ENCODE peak calls at places on chromosomes 13 and 19, in seven cellular contexts. One of them, this sample, is unnamed.

GRCh38 chr13:74080762-74081161 is 53.4 kb downstream of the KLF12 start:
- DNase-seq in prostate gland: no peak
- DNase-seq in ascending aorta: no peak
- DNase-seq in tibial artery: no peak
- DNase-seq in uterus: no peak
- DNase-seq in heart right ventricle: no peak
- DNase-seq in CD8-positive, alpha-beta memory T cell: no peak
- DNase-seq in this sample: no peak

GRCh38 chr19:582497-583197 is 7.0 kb upstream of the HCN2 start:
- DNase-seq in prostate gland: no peak
- DNase-seq in ascending aorta: no peak
- DNase-seq in tibial artery: no peak
- DNase-seq in uterus: no peak
- DNase-seq in heart right ventricle: no peak
- DNase-seq in CD8-positive, alpha-beta memory T cell: no peak
- DNase-seq in this sample: no peak

GRCh38 chr13:78603240-78603947 is at the start of gene POU4F1:
- DNase-seq in prostate gland: no peak
- DNase-seq in ascending aorta: no peak
- DNase-seq in tibial artery: no peak
- DNase-seq in uterus: no peak
- DNase-seq in heart right ventricle: no peak
- DNase-seq in CD8-positive, alpha-beta memory T cell: peak
- DNase-seq in this sample: no peak

GRCh38 chr19:46515879-46516350 is 20.2 kb upstream of the PNMA8B start:
- DNase-seq in prostate gland: no peak
- DNase-seq in ascending aorta: no peak
- DNase-seq in tibial artery: no peak
- DNase-seq in uterus: no peak
- DNase-seq in heart right ventricle: no peak
- DNase-seq in CD8-positive, alpha-beta memory T cell: no peak
- DNase-seq in this sample: no peak

GRCh38 chr13:72638059-72638815 is 89.2 kb downstream of the MZT1 start:
- DNase-seq in prostate gland: no peak
- DNase-seq in ascending aorta: no peak
- DNase-seq in tibial artery: no peak
- DNase-seq in uterus: no peak
- DNase-seq in heart right ventricle: no peak
- DNase-seq in CD8-positive, alpha-beta memory T cell: no peak
- DNase-seq in this sample: no peak

GRCh38 chr19:7170983-7171382 is 101.5 kb downstream of the ZNF557 start:
- DNase-seq in prostate gland: no peak
- DNase-seq in ascending aorta: no peak
- DNase-seq in tibial artery: no peak
- DNase-seq in uterus: no peak
- DNase-seq in heart right ventricle: no peak
- DNase-seq in CD8-positive, alpha-beta memory T cell: no peak
- DNase-seq in this sample: no peak

GRCh38 chr13:107367258-107367657 is 799.3 kb upstream of the ARGLU1 start:
- DNase-seq in prostate gland: no peak
- DNase-seq in ascending aorta: no peak
- DNase-seq in tibial artery: no peak
- DNase-seq in uterus: no peak
- DNase-seq in heart right ventricle: no peak
- DNase-seq in CD8-positive, alpha-beta memory T cell: no peak
- DNase-seq in this sample: no peak

GRCh38 chr13:101941095-101941777 is 460.6 kb downstream of the FGF14 start:
- DNase-seq in prostate gland: no peak
- DNase-seq in ascending aorta: no peak
- DNase-seq in tibial artery: no peak
- DNase-seq in uterus: no peak
- DNase-seq in heart right ventricle: no peak
- DNase-seq in CD8-positive, alpha-beta memory T cell: no peak
- DNase-seq in this sample: no peak

GRCh38 chr13:109383683-109384082 is 402.7 kb downstream of the IRS2 start:
- DNase-seq in prostate gland: no peak
- DNase-seq in ascending aorta: no peak
- DNase-seq in tibial artery: no peak
- DNase-seq in uterus: no peak
- DNase-seq in heart right ventricle: no peak
- DNase-seq in CD8-positive, alpha-beta memory T cell: no peak
- DNase-seq in this sample: no peak

GRCh38 chr19:7979011-7979410 is 26.4 kb downstream of the ELAVL1 start:
- DNase-seq in prostate gland: no peak
- DNase-seq in ascending aorta: no peak
- DNase-seq in tibial artery: no peak
- DNase-seq in uterus: no peak
- DNase-seq in heart right ventricle: no peak
- DNase-seq in CD8-positive, alpha-beta memory T cell: no peak
- DNase-seq in this sample: no peak

GRCh38 chr13:101429733-101430132 is 13.4 kb upstream of the NALCN start:
- DNase-seq in prostate gland: no peak
- DNase-seq in ascending aorta: no peak
- DNase-seq in tibial artery: no peak
- DNase-seq in uterus: no peak
- DNase-seq in heart right ventricle: no peak
- DNase-seq in CD8-positive, alpha-beta memory T cell: no peak
- DNase-seq in this sample: no peak

GRCh38 chr13:114122591-114123211 is 9.7 kb downstream of the RASA3 start:
- DNase-seq in prostate gland: no peak
- DNase-seq in ascending aorta: no peak
- DNase-seq in tibial artery: no peak
- DNase-seq in uterus: no peak
- DNase-seq in heart right ventricle: no peak
- DNase-seq in CD8-positive, alpha-beta memory T cell: no peak
- DNase-seq in this sample: no peak

GRCh38 chr13:93226065-93226622 is 463 bp upstream of the GPC6 start:
- DNase-seq in prostate gland: no peak
- DNase-seq in ascending aorta: no peak
- DNase-seq in tibial artery: no peak
- DNase-seq in uterus: no peak
- DNase-seq in heart right ventricle: no peak
- DNase-seq in CD8-positive, alpha-beta memory T cell: no peak
- DNase-seq in this sample: no peak

GRCh38 chr19:16951529-16951928 is 62.7 kb downstream of the F2RL3 start:
- DNase-seq in prostate gland: peak
- DNase-seq in ascending aorta: no peak
- DNase-seq in tibial artery: no peak
- DNase-seq in uterus: no peak
- DNase-seq in heart right ventricle: no peak
- DNase-seq in CD8-positive, alpha-beta memory T cell: no peak
- DNase-seq in this sample: peak

GRCh38 chr13:42777476-42777875 is 3.9 kb upstream of the FAM216B start:
- DNase-seq in prostate gland: no peak
- DNase-seq in ascending aorta: no peak
- DNase-seq in tibial artery: no peak
- DNase-seq in uterus: no peak
- DNase-seq in heart right ventricle: no peak
- DNase-seq in CD8-positive, alpha-beta memory T cell: no peak
- DNase-seq in this sample: no peak

GRCh38 chr19:47404334-47405196 is 14.8 kb downstream of the MEIS3 start:
- DNase-seq in prostate gland: no peak
- DNase-seq in ascending aorta: no peak
- DNase-seq in tibial artery: no peak
- DNase-seq in uterus: no peak
- DNase-seq in heart right ventricle: no peak
- DNase-seq in CD8-positive, alpha-beta memory T cell: no peak
- DNase-seq in this sample: no peak

GRCh38 chr13:91863699-91864098 is 465.3 kb downstream of the GPC5 start:
- DNase-seq in prostate gland: no peak
- DNase-seq in ascending aorta: no peak
- DNase-seq in tibial artery: no peak
- DNase-seq in uterus: no peak
- DNase-seq in heart right ventricle: no peak
- DNase-seq in CD8-positive, alpha-beta memory T cell: no peak
- DNase-seq in this sample: no peak

GRCh38 chr13:72290962-72291681 is 424.1 kb upstream of the DACH1 start:
- DNase-seq in prostate gland: no peak
- DNase-seq in ascending aorta: no peak
- DNase-seq in tibial artery: no peak
- DNase-seq in uterus: no peak
- DNase-seq in heart right ventricle: no peak
- DNase-seq in CD8-positive, alpha-beta memory T cell: no peak
- DNase-seq in this sample: no peak

GRCh38 chr19:48553676-48554384 is 1.9 kb downstream of the SULT2B1 start:
- DNase-seq in prostate gland: peak
- DNase-seq in ascending aorta: no peak
- DNase-seq in tibial artery: no peak
- DNase-seq in uterus: peak
- DNase-seq in heart right ventricle: no peak
- DNase-seq in CD8-positive, alpha-beta memory T cell: no peak
- DNase-seq in this sample: no peak

GRCh38 chr13:110275931-110276552 is 30.9 kb downstream of the COL4A1 start:
- DNase-seq in prostate gland: no peak
- DNase-seq in ascending aorta: no peak
- DNase-seq in tibial artery: no peak
- DNase-seq in uterus: peak
- DNase-seq in heart right ventricle: no peak
- DNase-seq in CD8-positive, alpha-beta memory T cell: no peak
- DNase-seq in this sample: no peak

GRCh38 chr13:45737571-45738002 is 35.5 kb downstream of the CBY2 start:
- DNase-seq in prostate gland: no peak
- DNase-seq in ascending aorta: no peak
- DNase-seq in tibial artery: no peak
- DNase-seq in uterus: no peak
- DNase-seq in heart right ventricle: no peak
- DNase-seq in CD8-positive, alpha-beta memory T cell: no peak
- DNase-seq in this sample: no peak

GRCh38 chr13:83716121-83716520 is 166.2 kb downstream of the SLITRK1 start:
- DNase-seq in prostate gland: no peak
- DNase-seq in ascending aorta: no peak
- DNase-seq in tibial artery: no peak
- DNase-seq in uterus: no peak
- DNase-seq in heart right ventricle: no peak
- DNase-seq in CD8-positive, alpha-beta memory T cell: no peak
- DNase-seq in this sample: no peak

GRCh38 chr19:32498641-32499200 is 82.3 kb upstream of the PDCD5 start:
- DNase-seq in prostate gland: no peak
- DNase-seq in ascending aorta: no peak
- DNase-seq in tibial artery: no peak
- DNase-seq in uterus: no peak
- DNase-seq in heart right ventricle: no peak
- DNase-seq in CD8-positive, alpha-beta memory T cell: peak
- DNase-seq in this sample: no peak

GRCh38 chr19:2575734-2576481 is 100.0 kb downstream of the GADD45B start:
- DNase-seq in prostate gland: no peak
- DNase-seq in ascending aorta: peak
- DNase-seq in tibial artery: peak
- DNase-seq in uterus: peak
- DNase-seq in heart right ventricle: peak
- DNase-seq in CD8-positive, alpha-beta memory T cell: no peak
- DNase-seq in this sample: no peak
- H3K27ac ChIP-seq in prostate gland: peak
- H3K27ac ChIP-seq in ascending aorta: peak
- H3K27ac ChIP-seq in tibial artery: peak
- H3K27ac ChIP-seq in uterus: peak
- H3K27ac ChIP-seq in heart right ventricle: no peak
- H3K27ac ChIP-seq in CD8-positive, alpha-beta memory T cell: no peak
- H3K27ac ChIP-seq in this sample: no peak

GRCh38 chr13:48397744-48398143 is 15.2 kb downstream of the LPAR6 start:
- DNase-seq in prostate gland: no peak
- DNase-seq in ascending aorta: no peak
- DNase-seq in tibial artery: no peak
- DNase-seq in uterus: no peak
- DNase-seq in heart right ventricle: no peak
- DNase-seq in CD8-positive, alpha-beta memory T cell: no peak
- DNase-seq in this sample: no peak
- H3K27ac ChIP-seq in prostate gland: no peak
- H3K27ac ChIP-seq in ascending aorta: peak
- H3K27ac ChIP-seq in tibial artery: peak
- H3K27ac ChIP-seq in uterus: peak
- H3K27ac ChIP-seq in heart right ventricle: peak
- H3K27ac ChIP-seq in CD8-positive, alpha-beta memory T cell: no peak
- H3K27ac ChIP-seq in this sample: no peak

DNA sequence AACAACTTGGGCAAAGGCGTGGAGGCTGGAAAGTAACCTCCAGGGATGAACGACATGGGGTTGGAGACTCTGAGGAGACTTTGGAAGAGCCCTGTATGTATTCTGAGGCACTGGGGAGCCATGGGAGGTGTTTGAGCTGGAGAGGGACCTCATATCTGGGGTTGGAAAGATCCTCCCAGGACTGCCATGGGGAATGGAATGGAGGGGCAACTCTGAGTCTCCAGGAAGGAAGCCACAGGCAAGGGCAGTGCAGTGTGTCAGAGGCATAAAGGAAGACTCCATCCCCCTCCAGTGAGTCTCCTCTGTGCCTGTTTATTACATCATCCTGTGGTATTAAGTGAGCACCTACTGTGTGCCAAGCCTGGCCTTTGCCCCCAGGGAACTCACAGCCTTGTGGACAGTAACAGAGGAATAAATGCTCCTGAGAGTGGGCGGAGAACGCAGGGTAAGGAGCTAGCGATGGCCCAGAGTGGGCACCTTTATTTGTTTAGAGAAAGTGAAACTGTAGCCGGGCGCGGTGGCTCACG is 7.7 kb downstream of the PEAK3 start:
- DNase-seq in prostate gland: no peak
- DNase-seq in ascending aorta: no peak
- DNase-seq in tibial artery: no peak
- DNase-seq in uterus: no peak
- DNase-seq in heart right ventricle: no peak
- DNase-seq in CD8-positive, alpha-beta memory T cell: no peak
- DNase-seq in this sample: no peak
- H3K27ac ChIP-seq in prostate gland: peak
- H3K27ac ChIP-seq in ascending aorta: peak
- H3K27ac ChIP-seq in tibial artery: peak
- H3K27ac ChIP-seq in uterus: peak
- H3K27ac ChIP-seq in heart right ventricle: peak
- H3K27ac ChIP-seq in CD8-positive, alpha-beta memory T cell: no peak
- H3K27ac ChIP-seq in this sample: no peak

GRCh38 chr13:51222510-51223283 is 499 bp downstream of the FAM124A start:
- DNase-seq in prostate gland: no peak
- DNase-seq in ascending aorta: no peak
- DNase-seq in tibial artery: no peak
- DNase-seq in uterus: no peak
- DNase-seq in heart right ventricle: no peak
- DNase-seq in CD8-positive, alpha-beta memory T cell: no peak
- DNase-seq in this sample: no peak
- H3K27ac ChIP-seq in prostate gland: peak
- H3K27ac ChIP-seq in ascending aorta: no peak
- H3K27ac ChIP-seq in tibial artery: peak
- H3K27ac ChIP-seq in uterus: peak
- H3K27ac ChIP-seq in heart right ventricle: peak
- H3K27ac ChIP-seq in CD8-positive, alpha-beta memory T cell: no peak
- H3K27ac ChIP-seq in this sample: peak

DNA sequence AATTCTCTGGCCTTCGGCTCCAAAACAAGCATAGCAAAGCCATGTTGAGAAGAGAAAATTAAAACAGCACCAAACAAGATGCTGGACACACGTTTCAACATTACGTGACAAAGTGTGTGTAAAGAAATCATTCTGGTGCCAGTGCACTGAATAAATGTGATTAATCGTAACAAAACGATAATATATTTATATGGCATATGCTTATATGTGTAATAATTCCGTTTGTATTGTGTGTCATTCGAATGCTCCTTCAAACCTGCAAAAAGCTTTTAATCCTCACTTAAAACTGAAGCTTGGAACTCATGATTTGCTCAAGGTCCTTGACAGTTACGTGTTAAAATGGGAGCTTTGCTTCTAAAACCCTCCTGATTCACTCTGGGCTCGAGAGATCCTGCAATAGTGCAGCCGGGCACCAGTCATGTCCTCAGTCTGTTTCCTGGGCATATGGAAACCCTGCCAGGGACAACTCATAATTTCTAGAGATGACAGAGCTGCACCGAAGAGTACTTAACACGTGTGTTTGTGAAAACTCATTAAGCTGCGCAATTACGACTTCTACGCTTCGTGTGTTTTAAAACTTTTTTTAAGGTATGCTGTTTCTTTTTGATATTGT is 731 bp upstream of the AKAP8L start:
- DNase-seq in prostate gland: no peak
- DNase-seq in ascending aorta: no peak
- DNase-seq in tibial artery: no peak
- DNase-seq in uterus: no peak
- DNase-seq in heart right ventricle: no peak
- DNase-seq in CD8-positive, alpha-beta memory T cell: no peak
- DNase-seq in this sample: no peak
- H3K27ac ChIP-seq in prostate gland: peak
- H3K27ac ChIP-seq in ascending aorta: peak
- H3K27ac ChIP-seq in tibial artery: peak
- H3K27ac ChIP-seq in uterus: peak
- H3K27ac ChIP-seq in heart right ventricle: peak
- H3K27ac ChIP-seq in CD8-positive, alpha-beta memory T cell: no peak
- H3K27ac ChIP-seq in this sample: no peak